ENCODE peak calls at places on chromosomes 2 and 18, in nine cellular contexts. One of them, this sample, is unnamed.

GRCh38 chr2:130337735-130338325 is 4.9 kb upstream of the IMP4 start:
- DNase-seq in endothelial cell: no peak
- DNase-seq in lower lobe of right lung: no peak
- DNase-seq in choroid plexus epithelial cell: peak; percentile 84
- DNase-seq in right cardiac atrium: no peak
- DNase-seq in A172: peak; percentile 81
- DNase-seq in NB4: no peak
- DNase-seq in AG09319: peak; percentile 12
- DNase-seq in glutamatergic neuron: no peak
- DNase-seq in this sample: no peak

GRCh38 chr2:237694423-237695194 is 67.2 kb downstream of the LRRFIP1 start:
- DNase-seq in endothelial cell: no peak
- DNase-seq in lower lobe of right lung: peak; percentile 70
- DNase-seq in choroid plexus epithelial cell: no peak
- DNase-seq in right cardiac atrium: no peak
- DNase-seq in A172: no peak
- DNase-seq in NB4: peak; percentile 88
- DNase-seq in AG09319: no peak
- DNase-seq in glutamatergic neuron: no peak
- DNase-seq in this sample: no peak

GRCh38 chr18:36376361-36376760 is 78.8 kb downstream of the FHOD3 start:
- DNase-seq in endothelial cell: no peak
- DNase-seq in lower lobe of right lung: no peak
- DNase-seq in choroid plexus epithelial cell: peak; percentile 14
- DNase-seq in right cardiac atrium: no peak
- DNase-seq in A172: no peak
- DNase-seq in NB4: no peak
- DNase-seq in AG09319: no peak
- DNase-seq in glutamatergic neuron: no peak
- DNase-seq in this sample: no peak

GRCh38 chr18:2909431-2910140 is 62.8 kb downstream of the EMILIN2 start:
- DNase-seq in endothelial cell: no peak
- DNase-seq in lower lobe of right lung: no peak
- DNase-seq in choroid plexus epithelial cell: no peak
- DNase-seq in right cardiac atrium: no peak
- DNase-seq in A172: no peak
- DNase-seq in NB4: no peak
- DNase-seq in AG09319: no peak
- DNase-seq in glutamatergic neuron: no peak
- DNase-seq in this sample: no peak

GRCh38 chr2:54558976-54559410 is 102.9 kb downstream of the SPTBN1 start:
- DNase-seq in endothelial cell: no peak
- DNase-seq in lower lobe of right lung: no peak
- DNase-seq in choroid plexus epithelial cell: no peak
- DNase-seq in right cardiac atrium: no peak
- DNase-seq in A172: no peak
- DNase-seq in NB4: peak; percentile 63
- DNase-seq in AG09319: no peak
- DNase-seq in glutamatergic neuron: no peak
- DNase-seq in this sample: no peak

GRCh38 chr2:33583194-33583938 is 15.7 kb downstream of the FAM98A start:
- DNase-seq in endothelial cell: no peak
- DNase-seq in lower lobe of right lung: no peak
- DNase-seq in choroid plexus epithelial cell: peak; percentile 65
- DNase-seq in right cardiac atrium: no peak
- DNase-seq in A172: peak; percentile 17
- DNase-seq in NB4: peak; percentile 64
- DNase-seq in AG09319: no peak
- DNase-seq in glutamatergic neuron: no peak
- DNase-seq in this sample: peak; percentile 73

GRCh38 chr2:128109243-128109642 is 18.2 kb downstream of the UGGT1 start:
- DNase-seq in endothelial cell: no peak
- DNase-seq in lower lobe of right lung: no peak
- DNase-seq in choroid plexus epithelial cell: no peak
- DNase-seq in right cardiac atrium: no peak
- DNase-seq in A172: no peak
- DNase-seq in NB4: no peak
- DNase-seq in AG09319: no peak
- DNase-seq in glutamatergic neuron: no peak
- DNase-seq in this sample: no peak

GRCh38 chr2:65177754-65178442 is 48.0 kb upstream of the RAB1A start:
- DNase-seq in endothelial cell: no peak
- DNase-seq in lower lobe of right lung: no peak
- DNase-seq in choroid plexus epithelial cell: no peak
- DNase-seq in right cardiac atrium: no peak
- DNase-seq in A172: peak; percentile 33
- DNase-seq in NB4: peak; percentile 28
- DNase-seq in AG09319: no peak
- DNase-seq in glutamatergic neuron: no peak
- DNase-seq in this sample: no peak

GRCh38 chr18:75248426-75249191 is 38.0 kb downstream of the TSHZ1 start:
- DNase-seq in endothelial cell: no peak
- DNase-seq in lower lobe of right lung: no peak
- DNase-seq in choroid plexus epithelial cell: no peak
- DNase-seq in right cardiac atrium: no peak
- DNase-seq in A172: no peak
- DNase-seq in NB4: no peak
- DNase-seq in AG09319: no peak
- DNase-seq in glutamatergic neuron: no peak
- DNase-seq in this sample: no peak

GRCh38 chr2:1743396-1744150 is 742 bp downstream of the PXDN start:
- DNase-seq in endothelial cell: peak; percentile 60
- DNase-seq in lower lobe of right lung: peak; percentile 44
- DNase-seq in choroid plexus epithelial cell: peak; percentile 69
- DNase-seq in right cardiac atrium: peak; percentile 80
- DNase-seq in A172: peak; percentile 22
- DNase-seq in NB4: peak; percentile 66
- DNase-seq in AG09319: no peak
- DNase-seq in glutamatergic neuron: peak; percentile 76
- DNase-seq in this sample: no peak

GRCh38 chr2:183093857-183094657 is 15.5 kb downstream of the DUSP19 start:
- DNase-seq in endothelial cell: no peak
- DNase-seq in lower lobe of right lung: no peak
- DNase-seq in choroid plexus epithelial cell: peak; percentile 76
- DNase-seq in right cardiac atrium: no peak
- DNase-seq in A172: peak; percentile 16
- DNase-seq in NB4: no peak
- DNase-seq in AG09319: no peak
- DNase-seq in glutamatergic neuron: no peak
- DNase-seq in this sample: no peak

GRCh38 chr18:59744271-59744721 is 47.1 kb upstream of the CCBE1 start:
- DNase-seq in endothelial cell: no peak
- DNase-seq in lower lobe of right lung: no peak
- DNase-seq in choroid plexus epithelial cell: peak; percentile 93
- DNase-seq in right cardiac atrium: no peak
- DNase-seq in A172: peak; percentile 79
- DNase-seq in NB4: no peak
- DNase-seq in AG09319: peak; percentile 82
- DNase-seq in glutamatergic neuron: no peak
- DNase-seq in this sample: no peak

This sample was measured in NAMALWA.